ENCODE peak calls at places on chromosome 13, in four cellular contexts. N, W, H and J are unnamed samples. For H3K9me3, the result is how much of the 10 kb centered on the place peaks cover.

GRCh38 chr13:29676535-29676934 is 81.0 kb upstream of the SLC7A1 start:
- DNase-seq in N (no peak), W (no peak), H (no peak), J (no peak)

GRCh38 chr13:43725460-43725859 is 61.3 kb downstream of the ENOX1 start:
- DNase-seq in N (no peak), W (no peak), H (no peak), J (no peak)

GRCh38 chr13:108828053-108828806 is 198.8 kb downstream of the MYO16 start:
- DNase-seq in N (no peak), W (no peak), H (no peak), J (no peak)

GRCh38 chr13:98274921-98275487 is 97.9 kb upstream of the RNF113B start:
- DNase-seq in N (no peak), W (no peak), H (no peak), J (no peak)

GRCh38 chr13:41500501-41500900 is 43.2 kb downstream of the RGCC start:
- DNase-seq in N (no peak), W (no peak), H (peak), J (peak)

GRCh38 chr13:94609196-94609595 is 7.5 kb downstream of the GPR180 start:
- DNase-seq in N (no peak), W (no peak), H (no peak), J (no peak)

GRCh38 chr13:114105351-114106225 is 26.8 kb downstream of the RASA3 start:
- DNase-seq in N (peak), W (no peak), H (no peak), J (no peak)

GRCh38 chr13:25292301-25292700 is 5.0 kb upstream of the MTMR6 start:
- DNase-seq in N (peak), W (no peak), H (peak), J (no peak)

GRCh38 chr13:32316030-32316344 is 679 bp downstream of the BRCA2 start:
- DNase-seq in N (no peak), W (no peak), H (peak), J (no peak)

GRCh38 chr13:99182439-99182838 is 18.2 kb upstream of the UBAC2 start:
- DNase-seq in N (no peak), W (no peak), H (no peak), J (no peak)

GRCh38 chr13:94239135-94239534 is 240.3 kb downstream of the DCT start:
- DNase-seq in N (no peak), W (no peak), H (peak), J (no peak)

GRCh38 chr13:87128006-87128405 is 543.2 kb upstream of the SLITRK5 start:
- DNase-seq in N (no peak), W (no peak), H (no peak), J (no peak)

GRCh38 chr13:91247768-91248167 is 99.7 kb upstream of the MIR17HG start:
- DNase-seq in N (no peak), W (no peak), H (no peak), J (no peak)

GRCh38 chr13:30431269-30431950 is 9.1 kb downstream of the UBE2L5 start:
- DNase-seq in N (no peak), W (no peak), H (no peak), J (no peak)

GRCh38 chr13:34124912-34125311 is 307.0 kb downstream of the RFC3 start:
- DNase-seq in N (no peak), W (peak), H (no peak), J (no peak)

GRCh38 chr13:73268306-73268705 is 209.5 kb downstream of the KLF5 start:
- DNase-seq in N (no peak), W (no peak), H (no peak), J (no peak)

GRCh38 chr13:96925869-96926628 is 68.2 kb downstream of the OXGR1 start:
- DNase-seq in N (no peak), W (peak), H (no peak), J (no peak)

GRCh38 chr13:60396783-60397692 is at the start of gene TDRD3:
- DNase-seq in N (peak), W (peak), H (peak), J (peak)

GRCh38 chr13:101739382-101740178 is 287.1 kb downstream of the ITGBL1 start:
- DNase-seq in N (no peak), W (peak), H (no peak), J (no peak)

GRCh38 chr13:99477493-99477892 is 23.8 kb upstream of the TM9SF2 start:
- DNase-seq in N (no peak), W (no peak), H (no peak), J (no peak)

GRCh38 chr13:114072421-114072820 is 60.0 kb downstream of the RASA3 start:
- DNase-seq in N (no peak), W (no peak), H (no peak), J (no peak)

GRCh38 chr13:22403144-22403543 is 732.3 kb downstream of the FGF9 start:
- DNase-seq in N (no peak), W (no peak), H (no peak), J (no peak)

GRCh38 chr13:35979378-35979911 is 151.7 kb downstream of the DCLK1 start:
- DNase-seq in N (peak), W (no peak), H (no peak), J (no peak)

GRCh38 chr13:113739527-113740285 is 19.3 kb upstream of the TMEM255B start:
- DNase-seq in N (no peak), W (no peak), H (no peak), J (no peak)

GRCh38 chr13:99191336-99191899 is 9.2 kb upstream of the UBAC2 start:
- DNase-seq in N (no peak), W (no peak), H (no peak), J (no peak)

GRCh38 chr13:37386276-37386675 is 212.3 kb downstream of the POSTN start:
- DNase-seq in N (no peak), W (no peak), H (no peak), J (no peak)

GRCh38 chr13:24688111-24688510 is 7.9 kb downstream of the ATP12A start:
- DNase-seq in N (no peak), W (no peak), H (no peak), J (no peak)

GRCh38 chr13:38401276-38401675 is 51.6 kb downstream of the UFM1 start:
- DNase-seq in N (no peak), W (no peak), H (no peak), J (no peak)

GRCh38 chr13:24495151-24495729 is 17.3 kb downstream of the PARP4 start:
- DNase-seq in N (no peak), W (no peak), H (no peak), J (no peak)

GRCh38 chr13:89520468-89520867 is 1827.0 kb upstream of the MIR17HG start:
- DNase-seq in N (no peak), W (no peak), H (no peak), J (no peak)

GRCh38 chr13:39874331-39875055 is 219.0 kb downstream of the COG6 start:
- DNase-seq in N (no peak), W (no peak), H (no peak), J (no peak)

GRCh38 chr13:64278493-64278892 is 2862.8 kb upstream of the PCDH20 start:
- DNase-seq in N (no peak), W (no peak), H (no peak), J (no peak)

GRCh38 chr13:44801990-44802389 is 187.3 kb downstream of the NUFIP1 start:
- DNase-seq in N (no peak), W (no peak), H (no peak), J (no peak)

GRCh38 chr13:108618233-108618632 is 11.2 kb upstream of the MYO16 start:
- DNase-seq in N (no peak), W (no peak), H (no peak), J (no peak)

GRCh38 chr13:109331898-109332297 is 454.5 kb downstream of the IRS2 start:
- DNase-seq in N (no peak), W (no peak), H (no peak), J (no peak)

GRCh38 chr13:30125422-30126073 is 181.8 kb downstream of the KATNAL1 start:
- DNase-seq in N (no peak), W (peak), H (no peak), J (no peak)

GRCh38 chr13:95243207-95243606 is 58.0 kb downstream of the ABCC4 start:
- DNase-seq in N (no peak), W (no peak), H (no peak), J (no peak)

GRCh38 chr13:46170687-46171086 is 11.3 kb downstream of the LCP1 start:
- DNase-seq in N (no peak), W (peak), H (peak), J (peak)

GRCh38 chr13:46171739-46172138 is 10.2 kb downstream of the LCP1 start:
- DNase-seq in N (no peak), W (no peak), H (no peak), J (no peak)

GRCh38 chr13:46171223-46171622 is 10.8 kb downstream of the LCP1 start:
- DNase-seq in N (no peak), W (no peak), H (no peak), J (no peak)

GRCh38 chr13:46173656-46174055 is 8.3 kb downstream of the LCP1 start:
- DNase-seq in N (no peak), W (no peak), H (no peak), J (no peak)

DNA sequence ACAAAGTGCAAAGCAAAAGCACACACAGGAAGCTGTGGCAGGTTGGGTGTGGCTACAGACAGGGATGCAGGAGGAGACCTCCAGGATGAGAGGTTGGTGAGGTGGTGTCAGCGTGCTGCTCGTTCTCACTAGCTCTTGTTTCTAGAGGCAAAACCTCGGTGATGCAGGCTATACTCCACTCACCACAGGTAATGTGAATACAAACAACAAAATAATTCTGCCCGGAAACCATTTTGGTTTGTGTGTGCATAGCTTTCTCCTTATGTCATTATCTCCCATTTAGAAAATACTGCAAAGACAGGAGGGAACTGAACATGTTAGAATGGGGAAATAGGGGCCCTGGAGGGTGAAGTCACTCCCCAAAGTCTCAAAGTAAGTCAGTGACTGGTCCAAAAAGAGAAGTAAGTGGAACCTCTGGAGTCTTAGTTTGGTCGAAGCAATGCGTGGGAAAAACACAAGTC is 9.4 kb downstream of the LCP1 start:
- DNase-seq in N (no peak), W (no peak), H (peak), J (peak)
- H3K27ac ChIP-seq in N (no peak), W (no peak), H (peak), J (peak)

DNA sequence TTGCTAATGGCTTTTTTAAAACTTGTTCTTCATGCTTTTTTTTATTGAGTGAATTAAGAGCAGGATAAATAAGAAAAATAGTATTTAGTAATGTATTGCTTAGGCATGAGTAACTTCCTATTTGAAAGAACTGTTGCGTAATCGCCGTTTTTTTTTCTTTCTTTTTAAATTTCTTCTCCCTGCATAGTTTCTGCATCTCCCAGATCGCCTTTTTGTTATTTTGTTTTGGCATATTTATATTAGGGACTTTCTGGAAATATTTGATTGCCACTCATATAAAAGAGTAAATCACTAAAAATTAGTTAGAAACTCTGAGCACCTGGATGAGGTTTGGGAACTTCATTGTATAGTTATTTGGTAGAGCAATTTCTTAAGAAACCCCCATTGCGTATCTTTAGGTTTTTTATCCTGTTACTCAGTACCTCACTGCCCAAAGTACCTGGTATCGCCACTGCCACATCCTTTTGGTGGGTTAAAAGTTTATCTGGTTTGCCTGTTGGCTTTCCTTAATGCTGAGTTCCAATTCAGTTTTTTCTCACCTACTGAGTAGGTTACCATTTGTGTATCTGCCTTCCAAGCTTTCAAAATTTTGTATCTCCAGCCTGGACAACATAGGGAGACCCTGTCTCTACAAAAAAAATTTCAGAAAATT is 36.2 kb upstream of the LPAR6 start:
- DNase-seq in N (no peak), W (no peak), H (no peak), J (peak)
- H3K9me3 ChIP-seq in N (under half), W (under half), H (under half), J (under half)

GRCh38 chr13:110342474-110342873 is 35.4 kb downstream of the COL4A2 start:
- DNase-seq in N (peak), W (no peak), H (no peak), J (no peak)
- H3K27ac ChIP-seq in N (peak), W (no peak), H (no peak), J (no peak)

DNA sequence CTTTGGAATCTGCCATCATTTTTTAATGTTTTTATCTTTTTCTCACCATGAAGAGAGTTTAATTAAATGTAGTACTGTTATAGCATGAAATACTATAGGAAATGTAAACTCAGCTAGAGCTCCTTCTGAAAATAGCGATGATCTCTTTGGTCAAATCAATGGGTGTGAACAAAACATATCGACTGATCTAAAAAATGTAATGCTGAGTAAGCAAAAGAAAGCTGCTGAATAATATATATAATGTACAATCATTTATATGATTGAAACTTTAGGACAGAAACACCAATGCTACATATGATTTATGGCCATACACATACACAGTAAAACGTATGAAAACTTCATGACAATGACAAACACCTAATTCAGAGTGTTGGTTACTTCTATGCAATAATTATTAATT is 150.8 kb upstream of the TUBA3C start:
- DNase-seq in N (no peak), W (no peak), H (no peak), J (no peak)
- H3K9me3 ChIP-seq in N (under half), W (under half), H (under half), J (under half)

GRCh38 chr13:20903164-20903475 is 574 bp upstream of the XPO4 start:
- DNase-seq in N (no peak), W (no peak), H (no peak), J (no peak)
- H3K27ac ChIP-seq in N (peak), W (peak), H (peak), J (peak)

DNA sequence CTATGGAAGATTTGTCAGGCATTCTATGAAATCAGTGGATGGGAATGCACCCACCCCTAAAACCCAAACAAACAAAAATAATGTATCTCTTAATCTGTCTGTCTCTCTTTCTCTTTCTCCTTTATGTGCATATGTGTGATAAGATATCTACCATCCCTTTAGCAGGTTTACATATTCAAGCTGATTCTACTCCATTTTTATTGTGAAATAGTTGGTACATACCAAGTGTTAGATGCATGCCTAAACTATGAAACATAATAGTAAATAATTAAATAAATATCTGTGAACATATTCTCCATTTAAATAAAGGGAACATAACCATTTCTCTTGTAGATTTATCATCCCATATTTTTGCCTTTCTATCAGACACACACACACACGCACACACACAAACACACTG is 121.8 kb upstream of the PCDH9 start:
- DNase-seq in N (no peak), W (no peak), H (no peak), J (no peak)
- H3K9me3 ChIP-seq in N (under half), W (under half), H (under half), J (under half)

DNA sequence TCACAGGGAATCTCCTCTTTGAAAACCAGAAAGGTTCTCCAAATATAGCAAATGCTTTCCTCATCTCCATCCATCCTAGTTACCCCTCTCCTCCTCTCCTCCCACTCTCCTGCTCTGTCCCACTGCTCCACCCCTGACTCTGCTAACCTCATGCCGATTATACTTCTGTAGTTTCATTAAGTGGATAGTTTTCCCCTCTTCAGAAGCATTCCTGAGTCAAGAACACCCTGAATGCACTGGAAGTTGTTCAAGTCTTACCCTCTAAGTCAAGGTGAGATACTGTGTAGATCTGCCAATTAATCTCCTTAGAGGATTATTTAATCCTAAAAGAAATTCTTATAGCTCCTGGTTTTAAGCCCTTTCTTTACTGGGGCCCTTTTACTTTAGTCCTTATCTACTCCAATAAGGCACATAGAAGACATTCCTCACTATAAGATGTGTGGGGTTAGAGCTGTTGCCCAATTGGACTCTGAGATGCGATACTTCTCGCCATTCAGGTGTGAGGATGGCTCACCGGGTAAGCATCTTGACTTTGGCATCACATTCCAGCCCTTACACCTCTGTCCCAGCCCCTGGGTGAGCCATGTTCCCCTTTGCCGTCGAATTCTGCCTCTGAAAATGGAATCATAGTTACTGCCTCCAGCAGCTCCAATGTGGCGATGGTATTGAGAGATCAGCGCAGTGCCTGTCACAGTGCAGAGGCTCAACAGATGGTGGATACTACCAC is 67.7 kb downstream of the COL4A2 start:
- DNase-seq in N (peak), W (no peak), H (no peak), J (no peak)
- H3K27ac ChIP-seq in N (peak), W (no peak), H (no peak), J (no peak)